ENCODE peak calls at places on chromosomes 11 and 22, in nine cellular contexts. G is A549; Z is hepatocyte; A is mesendoderm; J is heart right ventricle; S is naive thymus-derived CD4-positive, alpha-beta T cell; L is MM.1S; X is testis; D is esophagus squamous epithelium. O is an unnamed sample. For H3K4me1, the result is how much of the 10 kb centered on the place peaks cover.

GRCh38 chr11:70423523-70424505 is 25.5 kb downstream of the CTTN start:
- DNase-seq in G (peak), L (no peak), S (no peak), X (no peak), A (peak), Z (no peak), J (no peak), D (no peak), O (no peak)

GRCh38 chr11:103581680-103582265 is 454.7 kb upstream of the DDI1 start:
- DNase-seq in G (no peak), D (no peak), S (no peak), J (no peak), A (peak), L (no peak), X (no peak), Z (peak), O (no peak)

GRCh38 chr11:28269621-28270020 is 161.4 kb downstream of the METTL15 start:
- DNase-seq in Z (no peak), J (no peak), X (no peak), L (no peak), D (no peak), G (no peak), S (no peak), A (no peak), O (no peak)

GRCh38 chr11:128316541-128317206 is 270.7 kb downstream of the ETS1 start:
- DNase-seq in A (no peak), G (no peak), Z (no peak), S (no peak), D (no peak), L (no peak), X (no peak), J (no peak), O (no peak)

GRCh38 chr22:37148742-37149665 is 712 bp downstream of the IL2RB start:
- DNase-seq in J (no peak), G (no peak), D (no peak), L (no peak), X (no peak), A (no peak), Z (no peak), S (no peak), O (no peak)

GRCh38 chr11:120662071-120662611 is 150.6 kb downstream of the GRIK4 start:
- DNase-seq in A (no peak), J (no peak), G (no peak), Z (no peak), L (no peak), D (no peak), S (no peak), X (no peak), O (no peak)

GRCh38 chr11:22405377-22405776 is 67.2 kb downstream of the SLC17A6 start:
- DNase-seq in D (no peak), J (no peak), X (no peak), S (no peak), G (no peak), Z (no peak), A (no peak), L (no peak), O (no peak)

GRCh38 chr22:49368221-49368975 is 459.3 kb downstream of the BRD1 start:
- DNase-seq in A (no peak), Z (no peak), J (no peak), G (no peak), L (no peak), S (no peak), D (no peak), X (no peak), O (no peak)

GRCh38 chr11:60978546-60979380 is 7.3 kb downstream of the CD6 start:
- DNase-seq in G (no peak), L (no peak), A (no peak), D (no peak), Z (no peak), X (peak), J (no peak), S (no peak), O (peak)

GRCh38 chr11:121253951-121254350 is 38.6 kb upstream of the SC5D start:
- DNase-seq in J (no peak), X (no peak), A (no peak), Z (no peak), D (no peak), G (no peak), S (no peak), L (no peak), O (no peak)

GRCh38 chr22:43994416-43994815 is 29.7 kb upstream of the PARVB start:
- DNase-seq in D (no peak), G (no peak), X (no peak), Z (no peak), A (no peak), S (no peak), J (no peak), L (no peak), O (no peak)

GRCh38 chr22:24486501-24486921 is 8.6 kb upstream of the UPB1 start:
- DNase-seq in L (no peak), J (no peak), S (no peak), D (no peak), G (no peak), X (no peak), Z (no peak), A (no peak), O (no peak)

GRCh38 chr11:69304686-69305085 is 10.7 kb downstream of the MYEOV start:
- DNase-seq in L (no peak), X (no peak), D (no peak), S (no peak), A (no peak), G (no peak), J (no peak), Z (no peak), O (no peak)
- H3K4me1 ChIP-seq in L (under half), X (under half), D (under half), S (under half), A (under half), G (half or more), J (under half), Z (under half), O (under half)

DNA sequence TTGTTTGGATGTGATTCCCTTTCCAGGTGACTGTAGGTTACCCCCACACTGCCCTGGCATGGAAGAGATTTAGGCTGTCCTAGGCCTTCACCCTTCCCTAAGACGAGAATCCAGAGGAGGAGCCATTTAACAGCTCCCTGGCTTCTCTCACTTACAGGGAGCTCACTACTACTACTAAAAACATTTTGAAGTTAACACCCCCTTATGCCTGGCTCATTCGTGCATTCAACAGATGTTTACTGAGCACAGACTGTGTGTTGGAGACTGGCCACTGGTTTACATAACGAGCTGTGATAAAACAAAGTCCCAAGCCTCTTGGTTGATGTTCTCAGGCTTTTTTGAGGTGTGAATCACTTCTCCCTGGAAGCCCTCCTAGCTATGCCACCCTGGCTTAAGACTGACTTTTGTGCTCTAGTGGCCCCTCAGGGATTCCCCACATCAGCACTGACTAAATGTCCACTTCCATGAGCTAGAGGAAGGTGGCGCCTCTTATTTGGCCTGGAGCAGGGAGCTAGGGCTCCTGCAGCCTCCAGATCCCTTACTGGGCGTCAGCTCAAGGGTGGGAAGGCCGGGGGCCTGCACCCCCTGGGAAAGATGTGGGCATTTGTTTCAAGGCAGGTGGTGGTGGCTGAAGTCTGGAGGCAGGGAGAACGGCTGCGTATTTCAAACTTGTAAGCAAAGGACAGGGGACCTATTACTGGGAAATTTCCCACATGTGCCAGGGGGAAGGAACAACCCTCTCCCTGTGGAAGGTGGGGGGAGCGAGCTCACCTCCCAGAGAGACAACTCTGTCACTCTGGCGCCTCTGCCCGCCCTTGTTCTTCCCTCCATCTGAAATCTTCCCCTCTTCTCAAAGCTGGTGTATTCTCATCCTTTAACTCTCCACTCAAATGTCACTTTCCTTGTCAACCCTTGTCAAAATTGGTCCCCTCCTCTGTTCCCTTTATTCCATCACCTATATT is 19.4 kb upstream of the MALAT1 start:
- DNase-seq in X (peak), J (peak), S (no peak), G (peak), L (no peak), Z (peak), A (peak), D (no peak), O (peak)
- H3K4me3 ChIP-seq in X (peak), J (peak), S (no peak), G (no peak), L (no peak), Z (no peak), A (no peak), D (peak), O (no peak)

DNA sequence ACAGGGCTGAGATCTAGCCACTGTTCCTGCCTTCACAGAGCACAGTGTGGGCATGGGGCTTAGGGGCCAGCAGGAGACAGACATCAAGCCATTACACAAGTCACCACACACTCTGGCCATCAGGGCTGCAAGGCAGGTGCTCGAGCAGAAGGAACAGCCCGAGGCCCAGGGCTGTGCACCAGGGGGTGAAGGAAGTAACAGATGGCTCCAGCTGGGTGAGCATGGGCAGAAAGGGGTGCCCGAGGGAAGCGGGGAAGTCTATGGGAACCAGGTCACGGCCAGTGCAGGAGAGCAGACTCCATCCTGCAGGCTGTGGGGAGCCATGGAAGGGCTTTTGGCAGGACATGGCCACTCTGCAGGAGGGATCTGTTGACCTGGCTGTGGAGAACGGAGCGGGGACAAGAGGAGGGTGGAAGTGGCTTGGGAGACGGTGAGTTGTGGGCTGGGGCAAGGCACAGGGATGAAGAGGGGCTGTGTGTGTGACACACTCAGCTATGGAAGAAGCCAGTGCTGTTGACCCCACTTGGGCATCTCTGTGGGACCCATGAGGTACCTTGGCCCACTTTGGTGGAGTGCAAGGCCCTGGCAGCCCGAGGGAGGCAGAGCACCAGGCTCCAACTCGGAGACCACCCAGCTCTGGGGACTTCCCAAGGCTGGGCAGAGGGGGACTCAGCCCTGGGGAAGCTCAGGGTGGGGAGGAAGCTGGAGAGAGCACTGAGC is 3.6 kb downstream of the C11orf68 start:
- DNase-seq in S (no peak), A (no peak), X (no peak), D (no peak), L (no peak), J (no peak), G (no peak), Z (no peak), O (no peak)
- H3K27ac ChIP-seq in S (no peak), A (peak), X (peak), D (peak), L (no peak), J (peak), G (peak), Z (peak), O (peak)

DNA sequence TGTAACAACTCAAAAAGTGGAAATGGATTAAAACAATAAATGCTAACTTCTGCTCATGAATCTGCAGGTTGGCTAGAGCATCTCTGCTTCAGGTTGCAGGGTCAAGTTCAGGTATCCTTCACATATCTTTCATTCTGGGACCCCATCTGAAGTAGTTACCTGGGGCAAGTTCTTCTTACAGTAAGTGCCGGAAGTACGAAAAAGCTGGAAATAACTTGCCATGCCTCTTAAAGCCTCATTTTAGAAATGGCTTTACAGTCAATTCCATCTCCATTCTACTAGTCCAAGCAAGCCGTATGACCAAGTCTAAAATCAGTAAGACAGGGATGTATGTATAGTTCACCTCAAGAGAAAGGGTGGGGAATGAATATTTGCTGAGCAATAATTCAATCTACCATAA is 93.7 kb downstream of the FCHSD2 start:
- DNase-seq in A (no peak), X (no peak), Z (no peak), G (no peak), L (no peak), S (no peak), D (no peak), J (no peak), O (no peak)
- H3K4me1 ChIP-seq in A (under half), X (under half), Z (under half), G (under half), L (under half), S (under half), D (under half), J (under half), O (under half)

DNA sequence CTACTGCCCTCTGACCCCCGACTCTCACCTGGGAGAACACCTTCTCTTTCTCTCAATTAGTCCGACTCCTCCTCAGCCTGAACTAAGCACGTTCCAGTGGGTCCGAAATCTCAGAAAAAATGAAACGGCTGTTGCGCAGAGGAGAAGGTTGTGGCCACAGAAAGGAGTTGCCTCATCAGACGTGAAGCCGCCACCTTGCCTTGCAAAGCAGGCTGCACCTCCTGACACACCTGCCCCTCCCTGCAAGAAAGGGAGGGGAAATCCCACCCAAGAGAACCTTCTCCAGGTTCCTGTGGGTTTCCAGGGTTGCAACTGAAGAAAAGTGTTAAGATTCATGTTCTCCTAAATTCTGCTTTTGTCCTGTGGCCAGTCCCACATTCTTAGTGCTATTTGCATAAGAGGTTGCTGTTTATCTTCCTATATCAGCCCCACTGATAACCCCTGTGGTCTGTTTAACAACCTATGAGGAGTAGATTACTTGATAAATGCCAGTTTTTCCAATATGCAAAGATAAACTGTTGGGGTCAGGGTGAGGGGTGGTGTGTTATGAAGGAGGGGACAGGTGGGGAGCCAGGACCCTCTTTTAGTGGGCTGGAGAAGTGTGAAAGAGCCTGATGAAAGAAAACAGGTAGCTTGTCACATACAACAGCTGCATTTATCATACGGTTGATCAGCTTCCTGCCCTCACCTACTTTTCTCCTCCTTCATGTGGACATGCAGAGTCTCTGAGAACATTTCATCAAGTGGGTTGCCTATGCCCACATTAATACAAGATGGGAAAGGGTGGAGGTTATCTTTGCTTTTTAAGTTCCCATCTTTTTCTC is 18.2 kb downstream of the ZBTB16 start:
- DNase-seq in D (no peak), S (no peak), G (no peak), Z (peak), X (no peak), A (peak), L (peak), J (no peak), O (no peak)
- H3K4me3 ChIP-seq in D (no peak), S (peak), G (no peak), Z (no peak), X (no peak), A (no peak), L (peak), J (no peak), O (no peak)

DNA sequence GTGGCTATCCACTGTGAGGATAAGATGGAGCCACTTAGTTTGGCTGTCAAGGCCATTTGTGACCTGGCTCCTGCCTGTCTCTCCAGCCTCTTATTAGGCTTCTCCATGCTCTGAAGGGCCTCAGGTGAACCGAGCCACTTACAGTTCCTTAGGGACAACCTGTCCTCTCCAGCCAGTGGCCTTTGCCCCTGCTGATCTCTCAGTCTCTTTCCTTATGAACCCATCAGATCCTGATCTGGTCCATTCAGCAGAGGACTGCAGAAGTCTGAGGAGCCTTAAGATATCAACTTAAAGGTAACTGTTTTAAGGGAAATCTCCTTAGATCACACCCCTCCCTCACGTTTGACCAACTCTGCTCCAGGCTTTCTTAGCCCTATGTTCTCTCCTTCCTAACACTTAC is 2.4 kb downstream of the DUSP18 start:
- DNase-seq in X (no peak), S (no peak), L (no peak), J (no peak), G (no peak), A (no peak), D (no peak), Z (no peak), O (no peak)
- H3K27ac ChIP-seq in X (no peak), S (no peak), L (no peak), J (no peak), G (no peak), A (no peak), D (no peak), Z (no peak), O (no peak)

GRCh38 chr11:2690596-2691354 is 9.0 kb downstream of the KCNQ1OT1 start:
- DNase-seq in S (no peak), D (no peak), J (no peak), G (no peak), L (no peak), A (peak), Z (no peak), X (no peak), O (peak)

GRCh38 chr11:2689551-2690260 is 10.1 kb downstream of the KCNQ1OT1 start:
- DNase-seq in D (no peak), G (no peak), S (no peak), X (no peak), Z (no peak), J (no peak), A (no peak), L (peak), O (peak)

GRCh38 chr11:2688381-2689231 is 11.2 kb downstream of the KCNQ1OT1 start:
- DNase-seq in Z (no peak), G (no peak), D (no peak), X (no peak), L (no peak), S (no peak), A (no peak), J (no peak), O (peak)

GRCh38 chr11:2691355-2691761 is 8.4 kb downstream of the KCNQ1OT1 start:
- DNase-seq in Z (no peak), D (no peak), L (no peak), A (no peak), S (no peak), G (no peak), X (no peak), J (no peak), O (no peak)

DNA sequence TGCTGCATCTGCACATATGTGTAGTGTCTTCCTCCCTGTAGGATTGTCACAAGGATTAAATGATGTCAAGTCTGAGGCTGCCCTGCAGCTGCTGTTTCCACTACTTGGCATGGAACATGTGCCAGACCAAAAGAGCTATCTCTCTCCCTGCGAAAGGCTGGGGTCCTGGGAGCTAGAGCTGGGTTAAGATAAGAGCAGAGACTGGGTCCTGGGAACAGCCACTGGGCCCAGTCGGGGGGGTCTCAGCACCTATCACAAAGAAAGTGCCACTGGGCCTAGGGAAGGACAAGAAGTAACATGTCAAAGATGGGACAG is 9.6 kb downstream of the KCNQ1OT1 start:
- DNase-seq in J (no peak), G (no peak), A (no peak), L (no peak), Z (no peak), D (no peak), X (no peak), S (no peak), O (peak)
- H3K4me1 ChIP-seq in J (half or more), G (under half), A (under half), L (under half), Z (half or more), D (half or more), X (under half), S (under half), O (under half)

O was measured in aorta.